ENCODE peak calls at places on chromosomes 5 and 9, in seven cellular contexts. One of them, this sample, is unnamed.

GRCh38 chr5:10630126-10630525 is 66.3 kb downstream of the ANKRD33B start:
- DNase-seq in effector memory CD4-positive, alpha-beta T cell: no peak
- DNase-seq in Right ventricle myocardium superior: no peak
- DNase-seq in stimulated activated CD8-positive, alpha-beta memory T cell treated with anti-CD3 and anti-CD28 coated beads, Interleukin-15, amount 100 ng/mL, for 48 hours: no peak
- DNase-seq in amygdala: no peak
- DNase-seq in HEK293T: no peak
- DNase-seq in foreskin fibroblast: no peak
- DNase-seq in this sample: no peak

GRCh38 chr5:75341934-75342333 is 4.9 kb downstream of the HMGCR start:
- DNase-seq in effector memory CD4-positive, alpha-beta T cell: no peak
- DNase-seq in Right ventricle myocardium superior: no peak
- DNase-seq in stimulated activated CD8-positive, alpha-beta memory T cell treated with anti-CD3 and anti-CD28 coated beads, Interleukin-15, amount 100 ng/mL, for 48 hours: no peak
- DNase-seq in amygdala: no peak
- DNase-seq in HEK293T: no peak
- DNase-seq in foreskin fibroblast: no peak
- DNase-seq in this sample: no peak

GRCh38 chr5:177957241-177957640 is 38.8 kb downstream of the PROP1 start:
- DNase-seq in effector memory CD4-positive, alpha-beta T cell: no peak
- DNase-seq in Right ventricle myocardium superior: no peak
- DNase-seq in stimulated activated CD8-positive, alpha-beta memory T cell treated with anti-CD3 and anti-CD28 coated beads, Interleukin-15, amount 100 ng/mL, for 48 hours: no peak
- DNase-seq in amygdala: no peak
- DNase-seq in HEK293T: no peak
- DNase-seq in foreskin fibroblast: no peak
- DNase-seq in this sample: no peak

GRCh38 chr5:168165221-168165965 is 126.1 kb upstream of the WWC1 start:
- DNase-seq in effector memory CD4-positive, alpha-beta T cell: no peak
- DNase-seq in Right ventricle myocardium superior: no peak
- DNase-seq in stimulated activated CD8-positive, alpha-beta memory T cell treated with anti-CD3 and anti-CD28 coated beads, Interleukin-15, amount 100 ng/mL, for 48 hours: no peak
- DNase-seq in amygdala: no peak
- DNase-seq in HEK293T: no peak
- DNase-seq in foreskin fibroblast: no peak
- DNase-seq in this sample: no peak

GRCh38 chr5:89613222-89613956 is 730.4 kb upstream of the MEF2C start:
- DNase-seq in effector memory CD4-positive, alpha-beta T cell: no peak
- DNase-seq in Right ventricle myocardium superior: no peak
- DNase-seq in stimulated activated CD8-positive, alpha-beta memory T cell treated with anti-CD3 and anti-CD28 coated beads, Interleukin-15, amount 100 ng/mL, for 48 hours: no peak
- DNase-seq in amygdala: no peak
- DNase-seq in HEK293T: no peak
- DNase-seq in foreskin fibroblast: no peak
- DNase-seq in this sample: no peak

GRCh38 chr5:136374003-136374402 is 8.7 kb upstream of the TRPC7 start:
- DNase-seq in effector memory CD4-positive, alpha-beta T cell: no peak
- DNase-seq in Right ventricle myocardium superior: no peak
- DNase-seq in stimulated activated CD8-positive, alpha-beta memory T cell treated with anti-CD3 and anti-CD28 coated beads, Interleukin-15, amount 100 ng/mL, for 48 hours: no peak
- DNase-seq in amygdala: no peak
- DNase-seq in HEK293T: peak
- DNase-seq in foreskin fibroblast: peak
- DNase-seq in this sample: peak

GRCh38 chr9:16530669-16531461 is 339.6 kb downstream of the BNC2 start:
- DNase-seq in effector memory CD4-positive, alpha-beta T cell: no peak
- DNase-seq in Right ventricle myocardium superior: no peak
- DNase-seq in stimulated activated CD8-positive, alpha-beta memory T cell treated with anti-CD3 and anti-CD28 coated beads, Interleukin-15, amount 100 ng/mL, for 48 hours: no peak
- DNase-seq in amygdala: no peak
- DNase-seq in HEK293T: no peak
- DNase-seq in foreskin fibroblast: no peak
- DNase-seq in this sample: no peak

GRCh38 chr5:92394935-92395334 is 1011.8 kb upstream of the ARRDC3 start:
- DNase-seq in effector memory CD4-positive, alpha-beta T cell: no peak
- DNase-seq in Right ventricle myocardium superior: no peak
- DNase-seq in stimulated activated CD8-positive, alpha-beta memory T cell treated with anti-CD3 and anti-CD28 coated beads, Interleukin-15, amount 100 ng/mL, for 48 hours: no peak
- DNase-seq in amygdala: no peak
- DNase-seq in HEK293T: no peak
- DNase-seq in foreskin fibroblast: no peak
- DNase-seq in this sample: no peak

This sample was measured in HS-5.